ENCODE peak calls at places on chromosome 13, in five cellular contexts. W is GM13977; U is HT1080; H is Right ventricle myocardium superior; G is CD8-positive, alpha-beta T cell. Z is an unnamed sample.

GRCh38 chr13:84641491-84641890 is 759.2 kb upstream of the SLITRK1 start:
- DNase-seq in W (no peak), G (no peak), U (peak; percentile 56), H (no peak), Z (no peak)

GRCh38 chr13:30618186-30618937 is 642 bp downstream of the USPL1 start:
- DNase-seq in U (peak; percentile 3), H (no peak), G (peak; percentile 30), W (peak; percentile 20), Z (peak; percentile 3)

GRCh38 chr13:20565120-20565736 is 1.7 kb upstream of the IFT88 start:
- DNase-seq in W (no peak), U (peak; percentile 72), G (no peak), H (no peak), Z (no peak)

GRCh38 chr13:35700661-35701060 is 224.2 kb upstream of the MAB21L1 start:
- DNase-seq in W (no peak), G (no peak), H (no peak), U (no peak), Z (no peak)

GRCh38 chr13:59086147-59086546 is 1077.6 kb downstream of the DIAPH3 start:
- DNase-seq in U (peak; percentile 96), W (no peak), H (no peak), G (no peak), Z (no peak)

GRCh38 chr13:40549500-40550094 is 116.8 kb downstream of the FOXO1 start:
- DNase-seq in W (no peak), H (no peak), U (no peak), G (no peak), Z (no peak)

GRCh38 chr13:43220873-43221578 is 197.6 kb downstream of the DNAJC15 start:
- DNase-seq in W (no peak), G (no peak), H (no peak), U (no peak), Z (no peak)

GRCh38 chr13:29707876-29708543 is 112.5 kb upstream of the SLC7A1 start:
- DNase-seq in W (peak; percentile 53), H (peak; percentile 54), G (peak; percentile 29), U (peak; percentile 38), Z (peak; percentile 50)

GRCh38 chr13:23443878-23444277 is 10.4 kb upstream of the SACS start:
- DNase-seq in U (no peak), W (no peak), H (no peak), G (no peak), Z (no peak)

GRCh38 chr13:34864650-34865049 is 77.4 kb upstream of the NBEA start:
- DNase-seq in G (no peak), H (no peak), U (no peak), W (no peak), Z (no peak)

GRCh38 chr13:104833221-104833620 is 1702.2 kb downstream of the EFNB2 start:
- DNase-seq in G (no peak), W (no peak), H (no peak), U (no peak), Z (no peak)

GRCh38 chr13:94073006-94073744 is 406.3 kb downstream of the DCT start:
- DNase-seq in G (no peak), W (no peak), H (no peak), U (peak; percentile 18), Z (no peak)

GRCh38 chr13:31213681-31214289 is 14.0 kb downstream of the B3GLCT start:
- DNase-seq in H (no peak), U (no peak), W (no peak), G (no peak), Z (no peak)

GRCh38 chr13:65292488-65292901 is 1937.6 kb downstream of the PCDH9 start:
- DNase-seq in W (no peak), G (no peak), U (peak; percentile 65), H (no peak), Z (no peak)

GRCh38 chr13:26449063-26449848 is 108.2 kb upstream of the WASF3 start:
- DNase-seq in H (no peak), U (peak; percentile 83), W (no peak), G (no peak), Z (no peak)

GRCh38 chr13:40581277-40581579 is 85.2 kb downstream of the FOXO1 start:
- DNase-seq in U (no peak), G (no peak), W (no peak), H (no peak), Z (no peak)

GRCh38 chr13:39616087-39616694 is 13.2 kb upstream of the LHFPL6 start:
- DNase-seq in W (peak; percentile 70), H (no peak), G (peak; percentile 28), U (peak; percentile 54), Z (no peak)

GRCh38 chr13:43431279-43431678 is 355.5 kb downstream of the ENOX1 start:
- DNase-seq in W (no peak), H (no peak), U (peak; percentile 6), G (no peak), Z (no peak)

GRCh38 chr13:48839171-48839570 is 136.5 kb upstream of the FNDC3A start:
- DNase-seq in W (no peak), U (no peak), H (no peak), G (no peak), Z (no peak)

GRCh38 chr13:67635754-67636153 is 405.6 kb upstream of the PCDH9 start:
- DNase-seq in U (no peak), G (no peak), W (no peak), H (no peak), Z (no peak)